ENCODE peak calls at places on chromosomes 5 and 9, in five cellular contexts. Y, U, M, B and S are unnamed samples.
A peak's percentile ranks its signal among the peaks of the same experiment; 100 is the strongest.

GRCh38 chr9:6904366-6904765 is 146.6 kb downstream of the KDM4C start:
- DNase-seq in Y (no peak), U (no peak), M (no peak), B (no peak), S (no peak)

GRCh38 chr5:50962934-50963646 is 296.7 kb downstream of the PARP8 start:
- DNase-seq in Y (peak; percentile 91), U (peak; percentile 47), M (peak; percentile 62), B (no peak), S (peak; percentile 22)

GRCh38 chr5:95809414-95809960 is 13.0 kb downstream of the GLRX start:
- DNase-seq in Y (no peak), U (no peak), M (no peak), B (peak; percentile 33), S (no peak)

GRCh38 chr5:150481972-150482406 is 25.9 kb upstream of the NDST1 start:
- DNase-seq in Y (peak; percentile 44), U (no peak), M (no peak), B (no peak), S (no peak)

GRCh38 chr9:5786370-5787127 is 46.4 kb downstream of the ERMP1 start:
- DNase-seq in Y (no peak), U (peak; percentile 43), M (no peak), B (no peak), S (no peak)

GRCh38 chr5:91787718-91788117 is 404.6 kb upstream of the ARRDC3 start:
- DNase-seq in Y (no peak), U (no peak), M (no peak), B (peak; percentile 62), S (no peak)

GRCh38 chr5:171899792-171900191 is 106.6 kb downstream of the FBXW11 start:
- DNase-seq in Y (no peak), U (no peak), M (no peak), B (no peak), S (no peak)

GRCh38 chr9:125660557-125660956 is 46.5 kb downstream of the MAPKAP1 start:
- DNase-seq in Y (no peak), U (no peak), M (no peak), B (no peak), S (no peak)

GRCh38 chr5:112710896-112711295 is 26.8 kb upstream of the APC start:
- DNase-seq in Y (no peak), U (no peak), M (no peak), B (no peak), S (no peak)

GRCh38 chr9:33992622-33993021 is 56.1 kb downstream of the UBAP2 start:
- DNase-seq in Y (no peak), U (no peak), M (no peak), B (no peak), S (no peak)

GRCh38 chr9:135146766-135147472 is 59.5 kb downstream of the OLFM1 start:
- DNase-seq in Y (peak; percentile 45), U (no peak), M (no peak), B (no peak), S (no peak)

GRCh38 chr9:114155967-114156294 is 594 bp downstream of the COL27A1 start:
- DNase-seq in Y (peak; percentile 81), U (no peak), M (no peak), B (no peak), S (no peak)

GRCh38 chr9:34123682-34124081 is 2.8 kb downstream of the DCAF12 start:
- DNase-seq in Y (no peak), U (no peak), M (no peak), B (no peak), S (no peak)

GRCh38 chr5:58261605-58262004 is 198.3 kb downstream of the PLK2 start:
- DNase-seq in Y (peak; percentile 86), U (no peak), M (no peak), B (peak; percentile 75), S (peak; percentile 61)

GRCh38 chr9:89463986-89464901 is 33.7 kb downstream of the SEMA4D start:
- DNase-seq in Y (peak; percentile 32), U (no peak), M (no peak), B (no peak), S (no peak)

GRCh38 chr9:976258-976804 is at the start of gene DMRT3:
- DNase-seq in Y (peak; percentile 84), U (no peak), M (no peak), B (no peak), S (no peak)

GRCh38 chr5:152359169-152359568 is 45.9 kb downstream of the NMUR2 start:
- DNase-seq in Y (no peak), U (no peak), M (no peak), B (no peak), S (no peak)

GRCh38 chr9:16265671-16266070 is 604.8 kb downstream of the BNC2 start:
- DNase-seq in Y (peak; percentile 15), U (no peak), M (no peak), B (no peak), S (no peak)

GRCh38 chr9:124792976-124793594 is 16.2 kb downstream of the OLFML2A start:
- DNase-seq in Y (peak; percentile 65), U (no peak), M (no peak), B (no peak), S (peak; percentile 32)

GRCh38 chr5:110255194-110255593 is 471.3 kb downstream of the TMEM232 start:
- DNase-seq in Y (no peak), U (no peak), M (no peak), B (no peak), S (no peak)

GRCh38 chr5:96293966-96294886 is 138.8 kb downstream of the PCSK1 start:
- DNase-seq in Y (no peak), U (peak; percentile 25), M (no peak), B (peak; percentile 25), S (peak; percentile 26)

GRCh38 chr9:110276827-110277226 is 20.5 kb upstream of the TXN start:
- DNase-seq in Y (no peak), U (no peak), M (no peak), B (no peak), S (no peak)

GRCh38 chr5:107403561-107403960 is 267.2 kb downstream of the EFNA5 start:
- DNase-seq in Y (no peak), U (no peak), M (no peak), B (no peak), S (no peak)

GRCh38 chr5:145484195-145484594 is 350.9 kb downstream of the PRELID2 start:
- DNase-seq in Y (no peak), U (peak; percentile 37), M (no peak), B (peak; percentile 85), S (peak; percentile 67)

GRCh38 chr5:147387109-147387508 is 122.8 kb downstream of the DPYSL3 start:
- DNase-seq in Y (no peak), U (no peak), M (no peak), B (no peak), S (no peak)

GRCh38 chr5:174751154-174751990 is 27.0 kb downstream of the MSX2 start:
- DNase-seq in Y (no peak), U (no peak), M (no peak), B (peak; percentile 11), S (no peak)

GRCh38 chr9:78325343-78325742 is 28.4 kb downstream of the PSAT1 start:
- DNase-seq in Y (no peak), U (peak; percentile 11), M (no peak), B (peak; percentile 41), S (no peak)

GRCh38 chr5:119398713-119399492 is 43.1 kb downstream of the TNFAIP8 start:
- DNase-seq in Y (no peak), U (no peak), M (peak; percentile 70), B (no peak), S (peak; percentile 29)

GRCh38 chr9:136949817-136950655 is 2.0 kb upstream of the LCN12 start:
- DNase-seq in Y (peak; percentile 100), U (peak; percentile 81), M (peak; percentile 97), B (peak; percentile 49), S (peak; percentile 70)

GRCh38 chr5:120052916-120053828 is 410.9 kb upstream of the PRR16 start:
- DNase-seq in Y (no peak), U (no peak), M (no peak), B (no peak), S (no peak)

GRCh38 chr5:135843571-135844337 is 9.3 kb downstream of the SLC25A48 start:
- DNase-seq in Y (no peak), U (no peak), M (no peak), B (no peak), S (no peak)

DNA sequence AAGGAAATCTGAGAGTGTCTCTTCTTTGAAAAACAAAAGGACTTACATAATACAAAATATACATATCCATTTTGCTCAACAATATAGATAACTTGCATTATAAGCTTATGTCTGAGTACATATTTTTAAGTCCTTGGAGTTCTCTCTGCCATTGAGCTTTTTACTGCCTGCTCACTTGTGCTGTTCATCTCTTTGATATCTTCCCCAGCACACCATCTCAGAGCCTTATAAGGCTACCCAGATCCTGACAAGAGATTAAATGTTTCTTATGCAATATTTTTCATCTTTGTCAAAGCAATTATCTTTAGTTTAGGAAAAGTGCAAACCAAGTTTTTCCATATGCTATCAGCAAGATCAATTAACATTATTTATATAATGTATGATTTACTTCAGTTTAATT is 60.7 kb upstream of the ITGA1 start:
- DNase-seq in Y (no peak), U (no peak), M (no peak), B (no peak), S (no peak)
- TF ChIP-seq CTCF in Y (no peak), U (no peak), M (no peak), B (no peak), S (no peak)

GRCh38 chr5:139651502-139651862 is 3.3 kb downstream of the CXXC5 start:
- DNase-seq in Y (no peak), U (no peak), M (peak; percentile 13), B (no peak), S (no peak)

GRCh38 chr5:139648205-139649081 is at the start of gene CXXC5:
- DNase-seq in Y (peak; percentile 98), U (peak; percentile 72), M (peak; percentile 90), B (peak; percentile 83), S (peak; percentile 72)

GRCh38 chr5:139650689-139651501 is 2.7 kb downstream of the CXXC5 start:
- DNase-seq in Y (peak; percentile 94), U (no peak), M (peak; percentile 75), B (no peak), S (no peak)

GRCh38 chr5:139649082-139649991 is 1.2 kb downstream of the CXXC5 start:
- DNase-seq in Y (peak; percentile 87), U (no peak), M (peak; percentile 34), B (no peak), S (no peak)

GRCh38 chr5:139650031-139650688 is 2.0 kb downstream of the CXXC5 start:
- DNase-seq in Y (peak; percentile 91), U (no peak), M (peak; percentile 53), B (no peak), S (no peak)
- TF ChIP-seq CTCF in Y (no peak), U (peak; percentile 60), M (peak; percentile 62), B (no peak), S (peak; percentile 59)

GRCh38 chr5:57174128-57174849 is 430 bp downstream of the GPBP1 start:
- DNase-seq in Y (peak; percentile 73), U (no peak), M (peak; percentile 37), B (no peak), S (no peak)

GRCh38 chr5:57174850-57175525 is 1.1 kb downstream of the GPBP1 start:
- DNase-seq in Y (no peak), U (no peak), M (no peak), B (no peak), S (no peak)

GRCh38 chr5:57172466-57172961 is 1.3 kb upstream of the GPBP1 start:
- DNase-seq in Y (no peak), U (no peak), M (no peak), B (no peak), S (no peak)

GRCh38 chr5:57173026-57173317 is 887 bp upstream of the GPBP1 start:
- DNase-seq in Y (no peak), U (no peak), M (no peak), B (no peak), S (no peak)

GRCh38 chr5:57173318-57174127 is at the start of gene GPBP1:
- DNase-seq in Y (peak; percentile 96), U (peak; percentile 99), M (peak; percentile 99), B (peak; percentile 98), S (peak; percentile 99)
- TF ChIP-seq CTCF in Y (no peak), U (peak; percentile 8), M (no peak), B (no peak), S (peak; percentile 18)

GRCh38 chr9:70639853-70640814 is 225.7 kb upstream of the KLF9 start:
- DNase-seq in Y (no peak), U (peak; percentile 44), M (no peak), B (peak; percentile 26), S (peak; percentile 61)
- TF ChIP-seq CTCF in Y (peak; percentile 77), U (peak; percentile 58), M (peak; percentile 72), B (peak; percentile 65), S (peak; percentile 88)